ENCODE peak calls at places on chromosome 17, in nine cellular contexts. One of them, this sample, is unnamed.

GRCh38 chr17:1495265-1495664 is 2.8 kb upstream of the MYO1C start:
- DNase-seq in uterus: no peak
- DNase-seq in tibial nerve: no peak
- DNase-seq in prostate gland: peak; percentile 84
- DNase-seq in brain microvascular endothelial cell: no peak
- DNase-seq in RWPE1: no peak
- DNase-seq in GM23338: no peak
- DNase-seq in tibial artery: peak; percentile 88
- DNase-seq in foreskin keratinocyte: no peak
- DNase-seq in this sample: no peak

GRCh38 chr17:927611-928461 is 51.7 kb downstream of the NXN start:
- DNase-seq in tibial artery: no peak
- DNase-seq in foreskin keratinocyte: peak; percentile 91
- DNase-seq in uterus: peak; percentile 68
- DNase-seq in prostate gland: peak; percentile 83
- DNase-seq in tibial nerve: no peak
- DNase-seq in RWPE1: peak; percentile 92
- DNase-seq in GM23338: no peak
- DNase-seq in brain microvascular endothelial cell: peak; percentile 65
- DNase-seq in this sample: no peak

GRCh38 chr17:60586288-60586974 is 13.6 kb upstream of the PPM1D start:
- DNase-seq in brain microvascular endothelial cell: no peak
- DNase-seq in GM23338: peak; percentile 68
- DNase-seq in foreskin keratinocyte: no peak
- DNase-seq in tibial artery: no peak
- DNase-seq in RWPE1: no peak
- DNase-seq in tibial nerve: no peak
- DNase-seq in uterus: no peak
- DNase-seq in prostate gland: no peak
- DNase-seq in this sample: no peak

GRCh38 chr17:41284043-41284442 is 8.5 kb downstream of the KRTAP9-7 start:
- DNase-seq in tibial artery: no peak
- DNase-seq in brain microvascular endothelial cell: no peak
- DNase-seq in GM23338: peak; percentile 21
- DNase-seq in tibial nerve: no peak
- DNase-seq in prostate gland: no peak
- DNase-seq in foreskin keratinocyte: no peak
- DNase-seq in uterus: no peak
- DNase-seq in RWPE1: no peak
- DNase-seq in this sample: no peak

GRCh38 chr17:44539664-44540063 is 17.6 kb upstream of the FZD2 start:
- DNase-seq in foreskin keratinocyte: no peak
- DNase-seq in tibial artery: no peak
- DNase-seq in brain microvascular endothelial cell: no peak
- DNase-seq in uterus: no peak
- DNase-seq in prostate gland: no peak
- DNase-seq in tibial nerve: no peak
- DNase-seq in RWPE1: no peak
- DNase-seq in GM23338: peak; percentile 99
- DNase-seq in this sample: no peak

GRCh38 chr17:50536683-50537646 is 4.4 kb downstream of the EPN3 start:
- DNase-seq in brain microvascular endothelial cell: no peak
- DNase-seq in tibial nerve: no peak
- DNase-seq in RWPE1: no peak
- DNase-seq in foreskin keratinocyte: no peak
- DNase-seq in GM23338: no peak
- DNase-seq in tibial artery: no peak
- DNase-seq in uterus: no peak
- DNase-seq in prostate gland: no peak
- DNase-seq in this sample: no peak

GRCh38 chr17:2034806-2035548 is 5.0 kb downstream of the DPH1 start:
- DNase-seq in tibial artery: no peak
- DNase-seq in prostate gland: no peak
- DNase-seq in uterus: no peak
- DNase-seq in GM23338: no peak
- DNase-seq in tibial nerve: no peak
- DNase-seq in foreskin keratinocyte: no peak
- DNase-seq in RWPE1: no peak
- DNase-seq in brain microvascular endothelial cell: no peak
- DNase-seq in this sample: no peak

GRCh38 chr17:39270923-39271322 is 45.2 kb upstream of the STAC2 start:
- DNase-seq in prostate gland: no peak
- DNase-seq in foreskin keratinocyte: no peak
- DNase-seq in tibial artery: no peak
- DNase-seq in brain microvascular endothelial cell: peak; percentile 37
- DNase-seq in RWPE1: peak; percentile 20
- DNase-seq in GM23338: peak; percentile 32
- DNase-seq in uterus: no peak
- DNase-seq in tibial nerve: no peak
- DNase-seq in this sample: no peak

GRCh38 chr17:7478276-7479138 is 924 bp downstream of the ZBTB4 start:
- DNase-seq in brain microvascular endothelial cell: no peak
- DNase-seq in prostate gland: peak; percentile 42
- DNase-seq in tibial nerve: peak; percentile 52
- DNase-seq in foreskin keratinocyte: no peak
- DNase-seq in uterus: peak; percentile 64
- DNase-seq in GM23338: peak; percentile 72
- DNase-seq in tibial artery: peak; percentile 79
- DNase-seq in RWPE1: peak; percentile 52
- DNase-seq in this sample: peak; percentile 64

GRCh38 chr17:39677581-39678339 is 9.5 kb downstream of the PNMT start:
- DNase-seq in GM23338: no peak
- DNase-seq in tibial nerve: no peak
- DNase-seq in RWPE1: no peak
- DNase-seq in tibial artery: peak; percentile 97
- DNase-seq in brain microvascular endothelial cell: no peak
- DNase-seq in foreskin keratinocyte: no peak
- DNase-seq in uterus: no peak
- DNase-seq in prostate gland: no peak
- DNase-seq in this sample: no peak

GRCh38 chr17:73657473-73658116 is 13.3 kb upstream of the SDK2 start:
- DNase-seq in GM23338: peak; percentile 89
- DNase-seq in foreskin keratinocyte: no peak
- DNase-seq in prostate gland: peak; percentile 42
- DNase-seq in brain microvascular endothelial cell: no peak
- DNase-seq in uterus: no peak
- DNase-seq in RWPE1: peak; percentile 49
- DNase-seq in tibial artery: no peak
- DNase-seq in tibial nerve: peak; percentile 28
- DNase-seq in this sample: peak; percentile 77

GRCh38 chr17:75077490-75078096 is 10.2 kb upstream of the SLC16A5 start:
- DNase-seq in tibial nerve: no peak
- DNase-seq in tibial artery: peak; percentile 88
- DNase-seq in foreskin keratinocyte: no peak
- DNase-seq in brain microvascular endothelial cell: no peak
- DNase-seq in uterus: peak; percentile 64
- DNase-seq in GM23338: peak; percentile 66
- DNase-seq in RWPE1: no peak
- DNase-seq in prostate gland: peak; percentile 39
- DNase-seq in this sample: peak; percentile 73

GRCh38 chr17:81139965-81140364 is 25.3 kb upstream of the PVALEF start:
- DNase-seq in tibial artery: no peak
- DNase-seq in uterus: no peak
- DNase-seq in foreskin keratinocyte: no peak
- DNase-seq in brain microvascular endothelial cell: no peak
- DNase-seq in tibial nerve: no peak
- DNase-seq in RWPE1: no peak
- DNase-seq in prostate gland: no peak
- DNase-seq in GM23338: no peak
- DNase-seq in this sample: no peak

GRCh38 chr17:38798614-38799500 is 499 bp downstream of the PIP4K2B start:
- DNase-seq in prostate gland: peak; percentile 21
- DNase-seq in RWPE1: peak; percentile 48
- DNase-seq in brain microvascular endothelial cell: peak; percentile 33
- DNase-seq in foreskin keratinocyte: no peak
- DNase-seq in tibial nerve: peak; percentile 9
- DNase-seq in tibial artery: peak; percentile 71
- DNase-seq in uterus: no peak
- DNase-seq in GM23338: peak; percentile 45
- DNase-seq in this sample: peak; percentile 54

GRCh38 chr17:41678907-41679739 is 9.6 kb upstream of the EIF1 start:
- DNase-seq in brain microvascular endothelial cell: no peak
- DNase-seq in tibial artery: no peak
- DNase-seq in RWPE1: no peak
- DNase-seq in prostate gland: no peak
- DNase-seq in foreskin keratinocyte: no peak
- DNase-seq in uterus: no peak
- DNase-seq in tibial nerve: no peak
- DNase-seq in GM23338: no peak
- DNase-seq in this sample: peak; percentile 53

GRCh38 chr17:58318065-58318481 is 10.5 kb downstream of the TSPOAP1 start:
- DNase-seq in brain microvascular endothelial cell: no peak
- DNase-seq in tibial artery: peak; percentile 44
- DNase-seq in uterus: peak; percentile 11
- DNase-seq in prostate gland: no peak
- DNase-seq in tibial nerve: no peak
- DNase-seq in GM23338: no peak
- DNase-seq in RWPE1: no peak
- DNase-seq in foreskin keratinocyte: no peak
- DNase-seq in this sample: no peak

GRCh38 chr17:56810846-56811775 is 22.6 kb downstream of the C17orf67 start:
- DNase-seq in tibial artery: no peak
- DNase-seq in tibial nerve: no peak
- DNase-seq in prostate gland: no peak
- DNase-seq in brain microvascular endothelial cell: no peak
- DNase-seq in foreskin keratinocyte: no peak
- DNase-seq in uterus: no peak
- DNase-seq in GM23338: no peak
- DNase-seq in RWPE1: no peak
- DNase-seq in this sample: no peak

GRCh38 chr17:10499950-10500349 is 18.4 kb downstream of the MYH1 start:
- DNase-seq in tibial nerve: no peak
- DNase-seq in prostate gland: no peak
- DNase-seq in tibial artery: no peak
- DNase-seq in foreskin keratinocyte: no peak
- DNase-seq in GM23338: no peak
- DNase-seq in RWPE1: no peak
- DNase-seq in uterus: no peak
- DNase-seq in brain microvascular endothelial cell: no peak
- DNase-seq in this sample: no peak

GRCh38 chr17:63665527-63666214 is 34.3 kb downstream of the LIMD2 start:
- DNase-seq in uterus: no peak
- DNase-seq in RWPE1: no peak
- DNase-seq in GM23338: no peak
- DNase-seq in tibial nerve: no peak
- DNase-seq in brain microvascular endothelial cell: no peak
- DNase-seq in tibial artery: no peak
- DNase-seq in prostate gland: no peak
- DNase-seq in foreskin keratinocyte: no peak
- DNase-seq in this sample: no peak

GRCh38 chr17:32873114-32873513 is 3.8 kb downstream of the MYO1D start:
- DNase-seq in foreskin keratinocyte: peak; percentile 42
- DNase-seq in tibial nerve: no peak
- DNase-seq in brain microvascular endothelial cell: no peak
- DNase-seq in RWPE1: no peak
- DNase-seq in GM23338: no peak
- DNase-seq in uterus: no peak
- DNase-seq in tibial artery: no peak
- DNase-seq in prostate gland: no peak
- DNase-seq in this sample: no peak

GRCh38 chr17:67555855-67556254 is 161.9 kb upstream of the NOL11 start:
- DNase-seq in GM23338: no peak
- DNase-seq in prostate gland: no peak
- DNase-seq in uterus: no peak
- DNase-seq in foreskin keratinocyte: no peak
- DNase-seq in tibial nerve: no peak
- DNase-seq in RWPE1: no peak
- DNase-seq in tibial artery: no peak
- DNase-seq in brain microvascular endothelial cell: no peak
- DNase-seq in this sample: no peak
- H3K27ac ChIP-seq in GM23338: no peak overlapping the region
- H3K27ac ChIP-seq in prostate gland: no peak overlapping the region
- H3K27ac ChIP-seq in uterus: no peak overlapping the region
- H3K27ac ChIP-seq in foreskin keratinocyte: no peak overlapping the region
- H3K27ac ChIP-seq in tibial nerve: no peak overlapping the region
- H3K27ac ChIP-seq in RWPE1: no peak overlapping the region
- H3K27ac ChIP-seq in tibial artery: no peak overlapping the region
- H3K27ac ChIP-seq in brain microvascular endothelial cell: no peak overlapping the region
- H3K27ac ChIP-seq in this sample: no peak overlapping the region

GRCh38 chr17:77862890-77863813 is 95.4 kb upstream of the TNRC6C start:
- DNase-seq in tibial nerve: no peak
- DNase-seq in RWPE1: no peak
- DNase-seq in GM23338: no peak
- DNase-seq in uterus: no peak
- DNase-seq in brain microvascular endothelial cell: no peak
- DNase-seq in foreskin keratinocyte: no peak
- DNase-seq in tibial artery: peak; percentile 57
- DNase-seq in prostate gland: no peak
- DNase-seq in this sample: no peak
- H3K27ac ChIP-seq in tibial nerve: no peak overlapping the region
- H3K27ac ChIP-seq in RWPE1: no peak overlapping the region
- H3K27ac ChIP-seq in GM23338: no peak overlapping the region
- H3K27ac ChIP-seq in uterus: no peak overlapping the region
- H3K27ac ChIP-seq in brain microvascular endothelial cell: no peak overlapping the region
- H3K27ac ChIP-seq in foreskin keratinocyte: no peak overlapping the region
- H3K27ac ChIP-seq in tibial artery: peak overlapping the region; percentile 49
- H3K27ac ChIP-seq in prostate gland: no peak overlapping the region
- H3K27ac ChIP-seq in this sample: peak overlapping the region; percentile 67

DNA sequence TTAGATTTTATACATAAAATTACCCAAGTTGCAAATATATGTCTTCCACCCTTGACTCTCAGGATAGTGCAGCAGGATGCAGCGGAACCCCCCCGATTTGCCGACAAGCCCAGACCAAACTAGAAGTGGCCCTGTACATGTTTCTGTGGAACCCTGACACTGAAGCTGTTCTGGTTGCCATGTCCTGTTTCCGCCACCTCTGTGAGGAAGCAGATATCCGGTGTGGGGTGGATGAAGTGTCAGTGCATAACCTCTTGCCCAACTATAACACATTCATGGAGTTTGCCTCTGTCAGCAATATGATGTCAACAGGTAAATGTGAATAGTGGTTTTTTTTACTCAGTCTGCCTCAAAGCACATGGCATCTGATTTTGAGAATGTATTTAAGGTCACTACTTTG is 70.7 kb downstream of the OMG start:
- DNase-seq in RWPE1: no peak
- DNase-seq in prostate gland: no peak
- DNase-seq in tibial artery: no peak
- DNase-seq in brain microvascular endothelial cell: no peak
- DNase-seq in foreskin keratinocyte: no peak
- DNase-seq in uterus: no peak
- DNase-seq in GM23338: no peak
- DNase-seq in tibial nerve: no peak
- DNase-seq in this sample: no peak
- H3K27ac ChIP-seq in RWPE1: no peak overlapping the region
- H3K27ac ChIP-seq in prostate gland: no peak overlapping the region
- H3K27ac ChIP-seq in tibial artery: no peak overlapping the region
- H3K27ac ChIP-seq in brain microvascular endothelial cell: no peak overlapping the region
- H3K27ac ChIP-seq in foreskin keratinocyte: no peak overlapping the region
- H3K27ac ChIP-seq in uterus: no peak overlapping the region
- H3K27ac ChIP-seq in GM23338: no peak overlapping the region
- H3K27ac ChIP-seq in tibial nerve: no peak overlapping the region
- H3K27ac ChIP-seq in this sample: no peak overlapping the region

DNA sequence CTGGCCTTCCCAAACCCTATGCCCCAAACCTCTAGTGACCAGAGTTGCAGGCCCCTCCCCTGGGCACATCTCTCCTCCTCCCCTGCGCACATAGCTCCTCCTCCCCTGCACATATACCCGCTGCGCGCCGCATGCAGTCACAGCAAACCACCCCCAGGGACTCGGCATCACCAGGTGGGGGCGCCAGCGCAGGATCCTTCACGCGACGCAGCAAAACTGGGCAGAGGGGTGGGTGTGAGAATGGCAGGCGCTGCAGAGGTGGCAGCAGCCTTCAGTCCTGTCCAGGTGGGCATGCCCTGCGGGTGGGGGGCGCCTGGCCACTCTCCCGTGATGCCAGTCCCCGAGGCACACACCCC is 5.6 kb downstream of the CORO6 start:
- DNase-seq in tibial artery: peak; percentile 87
- DNase-seq in uterus: peak; percentile 62
- DNase-seq in foreskin keratinocyte: no peak
- DNase-seq in brain microvascular endothelial cell: peak; percentile 60
- DNase-seq in GM23338: peak; percentile 95
- DNase-seq in prostate gland: peak; percentile 63
- DNase-seq in tibial nerve: peak; percentile 69
- DNase-seq in RWPE1: no peak
- DNase-seq in this sample: peak; percentile 92
- H3K27ac ChIP-seq in tibial artery: peak overlapping the region; percentile 15
- H3K27ac ChIP-seq in uterus: no peak overlapping the region
- H3K27ac ChIP-seq in foreskin keratinocyte: peak overlapping the region; percentile 33
- H3K27ac ChIP-seq in brain microvascular endothelial cell: no peak overlapping the region
- H3K27ac ChIP-seq in GM23338: no peak overlapping the region
- H3K27ac ChIP-seq in prostate gland: no peak overlapping the region
- H3K27ac ChIP-seq in tibial nerve: peak overlapping the region; percentile 69
- H3K27ac ChIP-seq in RWPE1: no peak overlapping the region
- H3K27ac ChIP-seq in this sample: no peak overlapping the region

This sample was measured in colonic mucosa.